ENCODE peak calls at places on chromosome 3, in six cellular contexts. V is tibial artery, X is lower leg skin, N is adrenal gland, Y is D341Med, A is AG09309. I is an unnamed sample.

GRCh38 chr3:117248149-117248548 is 538.6 kb downstream of the TUSC7 start:
- DNase-seq in Y (no peak), V (no peak), X (no peak), A (no peak), N (no peak), I (no peak)

GRCh38 chr3:112640333-112640863 is 545 bp downstream of the CCDC80 start:
- DNase-seq in N (peak), V (no peak), A (peak), Y (no peak), X (no peak), I (peak)

GRCh38 chr3:129233538-129233937 is 15.9 kb upstream of the COPG1 start:
- DNase-seq in N (peak), V (peak), Y (no peak), X (peak), A (no peak), I (peak)

GRCh38 chr3:129399895-129400357 is 28.5 kb downstream of the EFCAB12 start:
- DNase-seq in Y (no peak), X (no peak), V (no peak), N (no peak), A (no peak), I (no peak)

GRCh38 chr3:15794842-15795562 is 2.8 kb downstream of the ANKRD28 start:
- DNase-seq in A (no peak), Y (no peak), X (no peak), N (no peak), V (no peak), I (no peak)

GRCh38 chr3:10992017-10992945 is at the start of gene SLC6A1:
- DNase-seq in X (no peak), Y (peak), V (peak), N (peak), A (no peak), I (peak)

GRCh38 chr3:98612996-98613517 is 19.6 kb upstream of the CPOX start:
- DNase-seq in A (no peak), Y (no peak), N (peak), V (no peak), X (peak), I (no peak)

GRCh38 chr3:99640214-99640851 is 1.9 kb downstream of the COL8A1 start:
- DNase-seq in A (no peak), Y (no peak), X (no peak), N (no peak), V (no peak), I (no peak)

GRCh38 chr3:136645915-136646314 is 106.3 kb downstream of the STAG1 start:
- DNase-seq in N (no peak), X (no peak), Y (no peak), V (no peak), A (no peak), I (no peak)

GRCh38 chr3:55659023-55659355 is 171.9 kb upstream of the WNT5A start:
- DNase-seq in N (no peak), X (no peak), V (no peak), A (no peak), Y (no peak), I (no peak)

GRCh38 chr3:151319613-151320012 is 3.0 kb upstream of the GPR87 start:
- DNase-seq in X (no peak), A (no peak), V (no peak), Y (no peak), N (no peak), I (no peak)

GRCh38 chr3:131892331-131892730 is 142.5 kb downstream of the CPNE4 start:
- DNase-seq in N (no peak), Y (no peak), A (no peak), X (no peak), V (no peak), I (no peak)

GRCh38 chr3:127538569-127538968 is 52.0 kb downstream of the TPRA1 start:
- DNase-seq in V (peak), Y (no peak), X (no peak), N (peak), A (no peak), I (no peak)